ENCODE peak calls at places on chromosomes 13 and 19, in seven cellular contexts. Q, L, Z, W, R, O and E are unnamed samples.

GRCh38 chr19:33460221-33460908 is 61.2 kb downstream of the PEPD start:
- DNase-seq in Z (no peak), W (no peak), R (no peak), O (no peak), L (no peak), Q (no peak), E (no peak)

GRCh38 chr13:42396501-42396900 is 124.5 kb downstream of the AKAP11 start:
- DNase-seq in R (no peak), Q (no peak), O (no peak), W (peak; percentile 47), Z (no peak), L (no peak), E (no peak)

GRCh38 chr13:110925023-110925608 is 10.2 kb upstream of the ANKRD10 start:
- DNase-seq in W (no peak), R (no peak), Z (no peak), L (peak; percentile 48), O (no peak), Q (no peak), E (no peak)

GRCh38 chr19:19402656-19403372 is 2.7 kb upstream of the GATAD2A start:
- DNase-seq in R (no peak), Q (no peak), W (no peak), O (no peak), Z (no peak), L (peak; percentile 73), E (no peak)

GRCh38 chr13:100392709-100393630 is 195.6 kb downstream of the GGACT start:
- DNase-seq in O (peak; percentile 99), Q (peak; percentile 68), W (peak; percentile 52), Z (peak; percentile 18), L (peak; percentile 98), R (no peak), E (peak; percentile 26)

GRCh38 chr13:100707818-100708740 is 33.5 kb upstream of the TMTC4 start:
- DNase-seq in L (peak; percentile 24), Z (no peak), R (no peak), O (no peak), W (no peak), Q (no peak), E (no peak)

GRCh38 chr19:2053601-2054389 is 2.8 kb upstream of the MKNK2 start:
- DNase-seq in L (no peak), R (no peak), O (no peak), Q (peak; percentile 79), Z (peak; percentile 84), W (no peak), E (no peak)

GRCh38 chr19:40228371-40228770 is 1.9 kb upstream of the CCNP start:
- DNase-seq in O (no peak), L (no peak), Z (no peak), W (no peak), Q (no peak), R (no peak), E (no peak)

GRCh38 chr13:41494202-41494601 is 36.9 kb downstream of the RGCC start:
- DNase-seq in O (no peak), R (no peak), L (no peak), Q (peak; percentile 51), Z (peak; percentile 46), W (no peak), E (no peak)

GRCh38 chr13:50991624-50992610 is 82.3 kb downstream of the RNASEH2B start:
- DNase-seq in L (peak; percentile 47), Q (no peak), O (no peak), R (no peak), W (no peak), Z (no peak), E (peak; percentile 48)

GRCh38 chr13:29505511-29505910 is 90.0 kb downstream of the SLC7A1 start:
- DNase-seq in Q (no peak), R (no peak), W (no peak), Z (no peak), L (no peak), O (no peak), E (no peak)

GRCh38 chr19:48637449-48637947 is 319 bp upstream of the DBP start:
- DNase-seq in Z (peak; percentile 99), O (peak; percentile 97), L (peak; percentile 100), R (peak; percentile 95), W (peak; percentile 100), Q (peak; percentile 100), E (peak; percentile 94)

GRCh38 chr19:48638831-48639381 is 1.7 kb upstream of the DBP start:
- DNase-seq in W (no peak), Z (no peak), Q (no peak), L (peak; percentile 68), R (no peak), O (no peak), E (no peak)

GRCh38 chr19:48636859-48637448 is at the start of gene DBP:
- DNase-seq in Z (no peak), L (no peak), R (no peak), W (no peak), Q (no peak), O (no peak), E (no peak)

GRCh38 chr19:48639483-48640375 is 2.5 kb upstream of the DBP start:
- DNase-seq in O (no peak), W (no peak), R (no peak), Z (no peak), L (peak; percentile 57), Q (no peak), E (no peak)

DNA sequence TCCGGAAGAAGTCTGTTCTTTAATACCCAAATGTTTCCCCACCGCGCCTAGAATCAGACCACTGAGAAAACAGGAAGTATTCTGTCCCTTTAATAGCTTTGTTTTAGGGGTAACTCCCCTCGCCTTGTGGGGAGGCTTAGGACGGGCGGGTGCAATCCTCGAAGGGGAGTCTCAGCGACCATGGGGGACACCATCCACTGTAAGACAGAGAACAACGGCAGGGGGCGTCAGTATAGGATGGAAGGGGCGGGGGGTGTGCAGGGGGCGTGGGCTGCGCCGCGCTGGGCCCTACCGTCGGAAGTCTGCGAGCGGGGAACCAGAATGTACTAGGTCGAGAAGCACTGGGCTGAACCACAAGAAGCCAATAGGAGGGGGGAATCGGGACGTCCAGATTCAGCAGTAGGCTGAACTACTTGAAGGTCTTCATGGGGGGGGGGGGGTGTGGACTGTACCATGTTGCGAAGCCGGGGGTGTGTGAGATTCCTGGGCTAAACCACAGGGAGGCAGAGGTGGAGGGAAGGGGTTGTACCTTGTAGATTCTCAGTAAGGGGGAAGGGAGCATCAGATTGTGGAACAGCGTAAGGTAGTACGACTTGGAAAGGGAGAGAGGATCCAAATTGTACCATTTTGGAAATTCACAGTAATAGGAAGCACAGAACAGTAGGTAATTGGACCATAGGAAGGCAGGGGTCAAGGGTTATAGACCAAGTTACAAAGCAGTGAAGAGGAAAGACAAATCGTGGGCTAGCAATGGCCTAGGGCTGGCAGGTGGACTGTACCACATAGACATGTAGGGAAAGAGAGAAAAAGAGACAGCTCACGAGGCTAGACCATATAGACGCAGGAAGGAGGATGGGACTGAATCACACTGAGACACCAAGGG is 1.0 kb upstream of the DBP start:
- DNase-seq in R (peak; percentile 62), W (peak; percentile 78), L (peak; percentile 100), O (peak; percentile 94), Q (peak; percentile 91), Z (peak; percentile 72), E (peak; percentile 85)
- TF ChIP-seq CTCF in R (peak; percentile 24), W (no peak), L (peak; percentile 60), O (no peak), Q (no peak), Z (no peak), E (no peak)

DNA sequence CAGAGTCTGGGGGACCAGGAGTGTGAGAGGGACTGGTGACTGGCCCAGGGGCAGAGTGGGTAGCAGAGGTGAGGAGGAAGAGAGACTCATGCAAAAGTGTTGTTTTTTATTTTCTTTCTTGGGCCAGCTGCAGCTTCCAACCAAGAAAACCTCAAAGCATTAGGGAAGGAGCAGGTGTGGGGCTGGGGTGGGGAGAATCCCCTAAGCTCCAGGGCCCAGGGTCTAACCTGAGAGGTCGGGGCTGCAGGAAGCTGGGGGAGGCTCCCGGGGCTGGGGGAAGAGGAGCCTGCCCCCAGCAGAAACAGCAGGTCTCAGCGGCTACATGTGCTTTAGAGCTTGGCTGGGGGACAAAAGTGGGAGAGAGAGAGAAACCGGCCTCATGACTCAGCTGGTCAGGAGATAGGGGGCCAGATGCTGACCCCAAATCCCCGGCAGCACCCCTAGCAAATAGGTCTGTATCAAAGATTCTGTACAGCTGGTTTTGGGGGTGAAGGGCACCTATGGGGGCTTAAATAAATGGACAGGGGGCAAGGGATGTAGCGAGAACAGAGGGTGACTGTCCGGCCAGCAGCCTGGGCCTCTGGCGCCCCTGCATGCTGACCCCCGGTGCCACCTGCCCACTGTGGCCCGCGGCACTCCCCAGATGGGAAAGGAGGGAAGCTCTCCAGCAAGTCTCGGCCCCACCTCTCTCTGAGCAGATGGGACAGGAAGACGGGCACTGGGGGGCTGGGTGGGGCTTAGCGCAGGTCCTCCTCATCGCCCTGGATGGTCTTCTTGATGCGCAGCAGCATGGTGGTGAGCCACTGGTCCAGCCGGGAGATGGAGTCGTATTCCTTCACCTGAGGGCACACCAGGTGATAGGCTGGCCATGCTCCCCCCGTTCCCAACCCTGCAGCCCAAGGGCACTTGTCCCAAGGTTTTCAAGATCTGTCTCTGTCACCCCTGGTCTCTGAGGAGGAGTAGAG is 3.8 kb upstream of the KPTN start:
- DNase-seq in Q (no peak), R (no peak), W (no peak), Z (no peak), O (no peak), L (peak; percentile 81), E (peak; percentile 50)
- TF ChIP-seq CTCF in Q (no peak), R (no peak), W (no peak), Z (no peak), O (no peak), L (no peak), E (no peak)

GRCh38 chr13:82850644-82851043 is 1031.6 kb downstream of the SLITRK1 start:
- DNase-seq in W (no peak), Q (no peak), Z (no peak), O (no peak), L (no peak), R (no peak), E (no peak)

GRCh38 chr13:82848766-82849165 is 1033.5 kb downstream of the SLITRK1 start:
- DNase-seq in W (no peak), O (no peak), R (no peak), L (no peak), Q (no peak), Z (no peak), E (no peak)

GRCh38 chr13:82847595-82847994 is 1034.7 kb downstream of the SLITRK1 start:
- DNase-seq in R (no peak), Q (no peak), W (no peak), O (no peak), L (no peak), Z (no peak), E (no peak)
- TF ChIP-seq CTCF in R (peak; percentile 15), Q (no peak), W (no peak), O (no peak), L (no peak), Z (no peak), E (no peak)

DNA sequence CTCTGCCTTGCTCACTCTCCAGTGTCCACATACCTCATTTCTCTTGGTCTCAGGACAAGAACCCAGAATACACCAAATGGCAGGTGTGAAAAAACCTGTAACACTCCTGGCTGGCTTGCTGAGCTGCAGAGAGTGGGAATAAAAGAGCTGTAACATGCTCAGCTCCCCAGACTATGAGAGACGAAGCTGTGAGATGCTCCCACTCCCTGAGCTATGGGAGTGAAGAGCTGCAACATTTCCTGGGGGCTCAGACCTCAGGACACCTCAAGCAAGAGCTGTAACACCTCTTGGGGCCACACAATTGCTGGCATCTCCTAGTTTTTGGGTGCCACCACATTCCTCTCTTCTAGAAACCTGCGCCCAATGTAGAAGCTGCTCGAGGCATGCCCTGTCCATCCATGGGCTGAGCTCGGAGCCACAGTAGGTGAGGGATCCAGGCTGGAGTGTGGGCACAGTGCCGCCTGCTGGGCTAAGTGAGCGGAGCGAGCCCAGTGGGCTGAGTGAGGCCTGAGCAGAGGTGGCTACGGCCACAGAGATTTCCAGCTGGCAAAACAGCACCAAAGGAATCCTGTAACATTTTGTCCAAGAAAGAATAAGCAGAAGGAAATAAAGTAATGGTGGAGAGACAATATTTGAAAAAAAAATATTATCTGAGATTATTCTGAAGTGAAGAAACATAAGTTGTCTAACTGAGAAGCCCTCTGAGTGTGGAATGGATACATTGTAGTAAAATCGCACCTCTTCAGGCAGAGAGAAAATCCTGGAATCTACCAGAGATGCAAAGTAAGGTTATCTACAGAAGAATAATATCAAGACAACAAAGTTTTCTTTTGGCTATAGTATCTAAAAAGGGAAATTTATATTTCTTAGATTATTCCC is 186.2 kb upstream of the PCDH9 start:
- DNase-seq in L (peak; percentile 29), R (peak; percentile 30), W (no peak), Q (no peak), O (no peak), Z (no peak), E (peak; percentile 5)
- TF ChIP-seq CTCF in L (peak; percentile 90), R (peak; percentile 67), W (no peak), Q (peak; percentile 26), O (peak; percentile 38), Z (peak; percentile 14), E (peak; percentile 32)